ENCODE peak calls at places on chromosomes 6 and 20, in eight cellular contexts. One of them, this sample, is unnamed.

GRCh38 chr6:31919624-31920303 is 7.8 kb upstream of the C2 start:
- DNase-seq in OCI-LY7: no peak
- DNase-seq in cardiac fibroblast: no peak
- DNase-seq in A549: no peak
- DNase-seq in retinal pigment epithelial cell: no peak
- DNase-seq in kidney: no peak
- DNase-seq in heart right ventricle: no peak
- DNase-seq in colonic mucosa: no peak
- DNase-seq in this sample: no peak

GRCh38 chr6:43758617-43759050 is 11.4 kb upstream of the VEGFA start:
- DNase-seq in OCI-LY7: peak; percentile 61
- DNase-seq in cardiac fibroblast: no peak
- DNase-seq in A549: no peak
- DNase-seq in retinal pigment epithelial cell: no peak
- DNase-seq in kidney: peak; percentile 65
- DNase-seq in heart right ventricle: no peak
- DNase-seq in colonic mucosa: no peak
- DNase-seq in this sample: no peak

GRCh38 chr6:82783587-82784253 is 281.9 kb downstream of the UBE3D start:
- DNase-seq in OCI-LY7: no peak
- DNase-seq in cardiac fibroblast: no peak
- DNase-seq in A549: peak; percentile 7
- DNase-seq in retinal pigment epithelial cell: no peak
- DNase-seq in kidney: no peak
- DNase-seq in heart right ventricle: no peak
- DNase-seq in colonic mucosa: no peak
- DNase-seq in this sample: no peak

GRCh38 chr20:25315418-25316210 is 67.7 kb downstream of the PYGB start:
- DNase-seq in OCI-LY7: no peak
- DNase-seq in cardiac fibroblast: peak; percentile 47
- DNase-seq in A549: no peak
- DNase-seq in retinal pigment epithelial cell: no peak
- DNase-seq in kidney: peak; percentile 58
- DNase-seq in heart right ventricle: no peak
- DNase-seq in colonic mucosa: no peak
- DNase-seq in this sample: no peak

GRCh38 chr6:14704383-14705271 is 541.2 kb upstream of the JARID2 start:
- DNase-seq in OCI-LY7: no peak
- DNase-seq in cardiac fibroblast: no peak
- DNase-seq in A549: no peak
- DNase-seq in retinal pigment epithelial cell: no peak
- DNase-seq in kidney: no peak
- DNase-seq in heart right ventricle: no peak
- DNase-seq in colonic mucosa: no peak
- DNase-seq in this sample: no peak

GRCh38 chr6:118645395-118645794 is 6.0 kb downstream of the CEP85L start:
- DNase-seq in OCI-LY7: no peak
- DNase-seq in cardiac fibroblast: peak; percentile 19
- DNase-seq in A549: no peak
- DNase-seq in retinal pigment epithelial cell: no peak
- DNase-seq in kidney: no peak
- DNase-seq in heart right ventricle: no peak
- DNase-seq in colonic mucosa: no peak
- DNase-seq in this sample: no peak

GRCh38 chr6:165206798-165207197 is 102.6 kb downstream of the C6orf118 start:
- DNase-seq in OCI-LY7: no peak
- DNase-seq in cardiac fibroblast: no peak
- DNase-seq in A549: no peak
- DNase-seq in retinal pigment epithelial cell: no peak
- DNase-seq in kidney: no peak
- DNase-seq in heart right ventricle: no peak
- DNase-seq in colonic mucosa: no peak
- DNase-seq in this sample: no peak

GRCh38 chr20:10555393-10555792 is 118.4 kb downstream of the JAG1 start:
- DNase-seq in OCI-LY7: no peak
- DNase-seq in cardiac fibroblast: no peak
- DNase-seq in A549: no peak
- DNase-seq in retinal pigment epithelial cell: no peak
- DNase-seq in kidney: no peak
- DNase-seq in heart right ventricle: no peak
- DNase-seq in colonic mucosa: no peak
- DNase-seq in this sample: no peak

GRCh38 chr6:107321793-107322192 is 137.6 kb downstream of the PDSS2 start:
- DNase-seq in OCI-LY7: no peak
- DNase-seq in cardiac fibroblast: no peak
- DNase-seq in A549: no peak
- DNase-seq in retinal pigment epithelial cell: no peak
- DNase-seq in kidney: no peak
- DNase-seq in heart right ventricle: no peak
- DNase-seq in colonic mucosa: no peak
- DNase-seq in this sample: no peak

GRCh38 chr6:33164665-33165373 is 27.4 kb downstream of the COL11A2 start:
- DNase-seq in OCI-LY7: no peak
- DNase-seq in cardiac fibroblast: no peak
- DNase-seq in A549: no peak
- DNase-seq in retinal pigment epithelial cell: no peak
- DNase-seq in kidney: no peak
- DNase-seq in heart right ventricle: no peak
- DNase-seq in colonic mucosa: no peak
- DNase-seq in this sample: no peak

GRCh38 chr6:84086545-84087429 is 53.2 kb downstream of the MRAP2 start:
- DNase-seq in OCI-LY7: no peak
- DNase-seq in cardiac fibroblast: no peak
- DNase-seq in A549: no peak
- DNase-seq in retinal pigment epithelial cell: no peak
- DNase-seq in kidney: no peak
- DNase-seq in heart right ventricle: no peak
- DNase-seq in colonic mucosa: no peak
- DNase-seq in this sample: no peak

GRCh38 chr6:14622878-14623542 is 505.4 kb downstream of the CD83 start:
- DNase-seq in OCI-LY7: no peak
- DNase-seq in cardiac fibroblast: no peak
- DNase-seq in A549: no peak
- DNase-seq in retinal pigment epithelial cell: no peak
- DNase-seq in kidney: no peak
- DNase-seq in heart right ventricle: no peak
- DNase-seq in colonic mucosa: no peak
- DNase-seq in this sample: no peak

GRCh38 chr6:139003751-139004150 is 15.7 kb upstream of the REPS1 start:
- DNase-seq in OCI-LY7: no peak
- DNase-seq in cardiac fibroblast: no peak
- DNase-seq in A549: no peak
- DNase-seq in retinal pigment epithelial cell: no peak
- DNase-seq in kidney: no peak
- DNase-seq in heart right ventricle: no peak
- DNase-seq in colonic mucosa: no peak
- DNase-seq in this sample: no peak

GRCh38 chr6:138099832-138100231 is 7.4 kb downstream of the PERP start:
- DNase-seq in OCI-LY7: no peak
- DNase-seq in cardiac fibroblast: peak; percentile 81
- DNase-seq in A549: no peak
- DNase-seq in retinal pigment epithelial cell: no peak
- DNase-seq in kidney: no peak
- DNase-seq in heart right ventricle: no peak
- DNase-seq in colonic mucosa: no peak
- DNase-seq in this sample: no peak

GRCh38 chr20:39066464-39066863 is 104.3 kb downstream of the DHX35 start:
- DNase-seq in OCI-LY7: peak; percentile 15
- DNase-seq in cardiac fibroblast: no peak
- DNase-seq in A549: no peak
- DNase-seq in retinal pigment epithelial cell: no peak
- DNase-seq in kidney: no peak
- DNase-seq in heart right ventricle: no peak
- DNase-seq in colonic mucosa: no peak
- DNase-seq in this sample: no peak
- TF ChIP-seq CTCF in OCI-LY7: peak; percentile 27
- TF ChIP-seq CTCF in cardiac fibroblast: no peak
- TF ChIP-seq CTCF in A549: no peak
- TF ChIP-seq CTCF in retinal pigment epithelial cell: peak; percentile 31
- TF ChIP-seq CTCF in kidney: no peak
- TF ChIP-seq CTCF in heart right ventricle: no peak
- TF ChIP-seq CTCF in colonic mucosa: no peak
- TF ChIP-seq CTCF in this sample: no peak

GRCh38 chr20:48717095-48717958 is 110.5 kb downstream of the PREX1 start:
- DNase-seq in OCI-LY7: peak; percentile 38
- DNase-seq in cardiac fibroblast: no peak
- DNase-seq in A549: no peak
- DNase-seq in retinal pigment epithelial cell: no peak
- DNase-seq in kidney: no peak
- DNase-seq in heart right ventricle: no peak
- DNase-seq in colonic mucosa: no peak
- DNase-seq in this sample: no peak

GRCh38 chr20:48716086-48716485 is 111.7 kb downstream of the PREX1 start:
- DNase-seq in OCI-LY7: no peak
- DNase-seq in cardiac fibroblast: no peak
- DNase-seq in A549: no peak
- DNase-seq in retinal pigment epithelial cell: no peak
- DNase-seq in kidney: no peak
- DNase-seq in heart right ventricle: no peak
- DNase-seq in colonic mucosa: no peak
- DNase-seq in this sample: no peak

GRCh38 chr20:48718914-48719578 is 108.8 kb downstream of the PREX1 start:
- DNase-seq in OCI-LY7: peak; percentile 51
- DNase-seq in cardiac fibroblast: no peak
- DNase-seq in A549: no peak
- DNase-seq in retinal pigment epithelial cell: no peak
- DNase-seq in kidney: no peak
- DNase-seq in heart right ventricle: no peak
- DNase-seq in colonic mucosa: no peak
- DNase-seq in this sample: no peak

GRCh38 chr20:48716541-48716940 is 111.3 kb downstream of the PREX1 start:
- DNase-seq in OCI-LY7: no peak
- DNase-seq in cardiac fibroblast: no peak
- DNase-seq in A549: no peak
- DNase-seq in retinal pigment epithelial cell: no peak
- DNase-seq in kidney: no peak
- DNase-seq in heart right ventricle: no peak
- DNase-seq in colonic mucosa: no peak
- DNase-seq in this sample: no peak

DNA sequence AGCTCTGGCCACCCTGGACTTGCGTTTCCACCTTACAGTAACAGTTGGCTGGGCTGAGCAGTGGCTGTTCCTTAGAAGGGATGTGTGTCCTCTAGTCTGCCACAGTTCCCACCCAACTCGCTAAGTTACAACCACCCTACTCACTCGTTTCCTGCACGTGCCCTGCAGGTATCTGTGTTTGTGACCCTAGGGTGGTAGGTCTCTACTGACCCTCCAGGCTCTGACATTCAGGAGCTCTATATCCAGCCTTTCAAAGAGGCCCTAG is 109.9 kb downstream of the PREX1 start:
- DNase-seq in OCI-LY7: no peak
- DNase-seq in cardiac fibroblast: no peak
- DNase-seq in A549: no peak
- DNase-seq in retinal pigment epithelial cell: no peak
- DNase-seq in kidney: no peak
- DNase-seq in heart right ventricle: no peak
- DNase-seq in colonic mucosa: no peak
- DNase-seq in this sample: no peak
- H3K4me3 ChIP-seq in OCI-LY7: no peak overlapping the region
- H3K4me3 ChIP-seq in cardiac fibroblast: no peak overlapping the region
- H3K4me3 ChIP-seq in A549: no peak overlapping the region
- H3K4me3 ChIP-seq in retinal pigment epithelial cell: no peak overlapping the region
- H3K4me3 ChIP-seq in kidney: no peak overlapping the region
- H3K4me3 ChIP-seq in heart right ventricle: no peak overlapping the region
- H3K4me3 ChIP-seq in colonic mucosa: no peak overlapping the region
- H3K4me3 ChIP-seq in this sample: no peak overlapping the region

GRCh38 chr6:145507251-145507650 is 228.1 kb downstream of the EPM2A start:
- DNase-seq in OCI-LY7: no peak
- DNase-seq in cardiac fibroblast: no peak
- DNase-seq in A549: no peak
- DNase-seq in retinal pigment epithelial cell: no peak
- DNase-seq in kidney: no peak
- DNase-seq in heart right ventricle: no peak
- DNase-seq in colonic mucosa: no peak
- DNase-seq in this sample: no peak

GRCh38 chr6:145506554-145506953 is 228.8 kb downstream of the EPM2A start:
- DNase-seq in OCI-LY7: no peak
- DNase-seq in cardiac fibroblast: peak; percentile 8
- DNase-seq in A549: no peak
- DNase-seq in retinal pigment epithelial cell: no peak
- DNase-seq in kidney: no peak
- DNase-seq in heart right ventricle: no peak
- DNase-seq in colonic mucosa: no peak
- DNase-seq in this sample: no peak

GRCh38 chr6:145502417-145502816 is 232.9 kb downstream of the EPM2A start:
- DNase-seq in OCI-LY7: no peak
- DNase-seq in cardiac fibroblast: peak; percentile 9
- DNase-seq in A549: peak; percentile 2
- DNase-seq in retinal pigment epithelial cell: no peak
- DNase-seq in kidney: no peak
- DNase-seq in heart right ventricle: no peak
- DNase-seq in colonic mucosa: no peak
- DNase-seq in this sample: no peak

GRCh38 chr6:145508107-145508506 is 227.2 kb downstream of the EPM2A start:
- DNase-seq in OCI-LY7: peak; percentile 1
- DNase-seq in cardiac fibroblast: peak; percentile 2
- DNase-seq in A549: peak; percentile 3
- DNase-seq in retinal pigment epithelial cell: no peak
- DNase-seq in kidney: no peak
- DNase-seq in heart right ventricle: no peak
- DNase-seq in colonic mucosa: no peak
- DNase-seq in this sample: no peak
- TF ChIP-seq CTCF in OCI-LY7: peak; percentile 55
- TF ChIP-seq CTCF in cardiac fibroblast: no peak
- TF ChIP-seq CTCF in A549: no peak
- TF ChIP-seq CTCF in retinal pigment epithelial cell: peak; percentile 31
- TF ChIP-seq CTCF in kidney: no peak
- TF ChIP-seq CTCF in heart right ventricle: no peak
- TF ChIP-seq CTCF in colonic mucosa: no peak
- TF ChIP-seq CTCF in this sample: no peak

GRCh38 chr6:167849846-167850459 is 23.2 kb downstream of the AFDN start:
- DNase-seq in OCI-LY7: no peak
- DNase-seq in cardiac fibroblast: peak; percentile 47
- DNase-seq in A549: peak; percentile 21
- DNase-seq in retinal pigment epithelial cell: peak; percentile 98
- DNase-seq in kidney: no peak
- DNase-seq in heart right ventricle: no peak
- DNase-seq in colonic mucosa: no peak
- DNase-seq in this sample: no peak

GRCh38 chr6:167848783-167849182 is 22.1 kb downstream of the AFDN start:
- DNase-seq in OCI-LY7: no peak
- DNase-seq in cardiac fibroblast: no peak
- DNase-seq in A549: no peak
- DNase-seq in retinal pigment epithelial cell: no peak
- DNase-seq in kidney: no peak
- DNase-seq in heart right ventricle: no peak
- DNase-seq in colonic mucosa: no peak
- DNase-seq in this sample: no peak

GRCh38 chr6:167845856-167846255 is 19.1 kb downstream of the AFDN start:
- DNase-seq in OCI-LY7: no peak
- DNase-seq in cardiac fibroblast: no peak
- DNase-seq in A549: no peak
- DNase-seq in retinal pigment epithelial cell: no peak
- DNase-seq in kidney: no peak
- DNase-seq in heart right ventricle: no peak
- DNase-seq in colonic mucosa: no peak
- DNase-seq in this sample: no peak

GRCh38 chr6:167847936-167848335 is 21.2 kb downstream of the AFDN start:
- DNase-seq in OCI-LY7: no peak
- DNase-seq in cardiac fibroblast: no peak
- DNase-seq in A549: no peak
- DNase-seq in retinal pigment epithelial cell: no peak
- DNase-seq in kidney: no peak
- DNase-seq in heart right ventricle: no peak
- DNase-seq in colonic mucosa: no peak
- DNase-seq in this sample: no peak

GRCh38 chr6:167846997-167847606 is 20.4 kb downstream of the AFDN start:
- DNase-seq in OCI-LY7: no peak
- DNase-seq in cardiac fibroblast: no peak
- DNase-seq in A549: no peak
- DNase-seq in retinal pigment epithelial cell: no peak
- DNase-seq in kidney: no peak
- DNase-seq in heart right ventricle: no peak
- DNase-seq in colonic mucosa: no peak
- DNase-seq in this sample: no peak
- H3K4me3 ChIP-seq in OCI-LY7: no peak overlapping the region
- H3K4me3 ChIP-seq in cardiac fibroblast: no peak overlapping the region
- H3K4me3 ChIP-seq in A549: no peak overlapping the region
- H3K4me3 ChIP-seq in retinal pigment epithelial cell: no peak overlapping the region
- H3K4me3 ChIP-seq in kidney: no peak overlapping the region
- H3K4me3 ChIP-seq in heart right ventricle: no peak overlapping the region
- H3K4me3 ChIP-seq in colonic mucosa: no peak overlapping the region
- H3K4me3 ChIP-seq in this sample: no peak overlapping the region